ENCODE peak calls at places on chromosomes 6 and 20, in eight cellular contexts. Q is left lung, F is thoracic aorta, P is skeletal muscle cell, X is kidney epithelial cell, Z is AG04450, Y is heart right ventricle, J is HCT116. I is an unnamed sample.

GRCh38 chr20:31718952-31719643 is 3.6 kb downstream of the BCL2L1 start:
- DNase-seq in Q (no peak), F (no peak), P (no peak), X (no peak), Z (no peak), Y (no peak), J (no peak), I (no peak)

GRCh38 chr20:15992564-15992963 is 580.7 kb downstream of the KIF16B start:
- DNase-seq in Q (no peak), F (no peak), P (no peak), X (peak), Z (no peak), Y (no peak), J (no peak), I (no peak)

GRCh38 chr20:11718474-11719094 is 199.1 kb upstream of the BTBD3 start:
- DNase-seq in Q (no peak), F (no peak), P (no peak), X (no peak), Z (no peak), Y (no peak), J (no peak), I (no peak)

GRCh38 chr6:29757701-29758293 is 34.6 kb downstream of the HLA-F start:
- DNase-seq in Q (no peak), F (no peak), P (no peak), X (no peak), Z (no peak), Y (no peak), J (no peak), I (no peak)

GRCh38 chr6:35496851-35497570 is at the start of gene TEAD3:
- DNase-seq in Q (peak), F (no peak), P (no peak), X (no peak), Z (no peak), Y (peak), J (no peak), I (no peak)

GRCh38 chr6:29734046-29735018 is 11.1 kb downstream of the HLA-F start:
- DNase-seq in Q (no peak), F (no peak), P (no peak), X (no peak), Z (no peak), Y (no peak), J (no peak), I (no peak)

GRCh38 chr20:35901678-35902544 is 52.4 kb downstream of the SCAND1 start:
- DNase-seq in Q (no peak), F (no peak), P (peak), X (peak), Z (peak), Y (no peak), J (peak), I (peak)

GRCh38 chr6:87095056-87095527 is at the start of gene CGA:
- DNase-seq in Q (no peak), F (no peak), P (no peak), X (no peak), Z (no peak), Y (no peak), J (no peak), I (no peak)

GRCh38 chr6:141484726-141485125 is 648.0 kb upstream of the GJE1 start:
- DNase-seq in Q (no peak), F (no peak), P (no peak), X (no peak), Z (no peak), Y (no peak), J (no peak), I (no peak)

GRCh38 chr6:42762338-42762929 is 16.5 kb upstream of the TBCC start:
- DNase-seq in Q (no peak), F (no peak), P (no peak), X (no peak), Z (no peak), Y (no peak), J (no peak), I (no peak)

GRCh38 chr20:62918137-62918536 is 8.2 kb downstream of the DIDO1 start:
- DNase-seq in Q (no peak), F (no peak), P (no peak), X (no peak), Z (no peak), Y (no peak), J (no peak), I (no peak)

GRCh38 chr6:137903933-137904821 is 37.1 kb downstream of the TNFAIP3 start:
- DNase-seq in Q (no peak), F (no peak), P (no peak), X (peak), Z (no peak), Y (no peak), J (peak), I (no peak)

GRCh38 chr6:129276461-129276860 is 393.5 kb downstream of the LAMA2 start:
- DNase-seq in Q (no peak), F (no peak), P (no peak), X (no peak), Z (no peak), Y (no peak), J (no peak), I (no peak)

GRCh38 chr6:159693128-159693893 is at the start of gene SOD2:
- DNase-seq in Q (peak), F (peak), P (no peak), X (no peak), Z (peak), Y (peak), J (peak), I (no peak)

GRCh38 chr20:57313230-57313629 is 16.4 kb upstream of the SPO11 start:
- DNase-seq in Q (no peak), F (no peak), P (no peak), X (no peak), Z (no peak), Y (no peak), J (no peak), I (no peak)

GRCh38 chr6:36301781-36302180 is 31.9 kb downstream of the PNPLA1 start:
- DNase-seq in Q (no peak), F (no peak), P (no peak), X (no peak), Z (no peak), Y (no peak), J (no peak), I (no peak)

GRCh38 chr6:19446570-19446969 is 390.6 kb upstream of the ID4 start:
- DNase-seq in Q (no peak), F (no peak), P (no peak), X (no peak), Z (no peak), Y (no peak), J (no peak), I (no peak)

GRCh38 chr6:145080651-145081050 is 654.7 kb downstream of the EPM2A start:
- DNase-seq in Q (no peak), F (no peak), P (no peak), X (no peak), Z (no peak), Y (no peak), J (no peak), I (no peak)

GRCh38 chr6:49906511-49906910 is 40.2 kb upstream of the CRISP1 start:
- DNase-seq in Q (no peak), F (no peak), P (peak), X (no peak), Z (no peak), Y (no peak), J (no peak), I (no peak)

GRCh38 chr6:21071783-21072468 is 521.6 kb upstream of the SOX4 start:
- DNase-seq in Q (no peak), F (no peak), P (no peak), X (no peak), Z (no peak), Y (no peak), J (no peak), I (no peak)

GRCh38 chr6:56399250-56399671 is 151.9 kb upstream of the COL21A1 start:
- DNase-seq in Q (no peak), F (no peak), P (no peak), X (no peak), Z (no peak), Y (no peak), J (no peak), I (no peak)

GRCh38 chr6:96784650-96785049 is 52.6 kb downstream of the GPR63 start:
- DNase-seq in Q (no peak), F (no peak), P (no peak), X (no peak), Z (no peak), Y (no peak), J (no peak), I (no peak)

GRCh38 chr6:134003542-134003951 is 48.9 kb downstream of the SLC2A12 start:
- DNase-seq in Q (no peak), F (no peak), P (no peak), X (no peak), Z (no peak), Y (no peak), J (no peak), I (no peak)

GRCh38 chr6:40476673-40477072 is 110.5 kb downstream of the LRFN2 start:
- DNase-seq in Q (no peak), F (no peak), P (no peak), X (no peak), Z (no peak), Y (peak), J (no peak), I (no peak)

GRCh38 chr20:18694071-18694470 is 106.2 kb downstream of the DTD1 start:
- DNase-seq in Q (no peak), F (no peak), P (no peak), X (no peak), Z (no peak), Y (no peak), J (no peak), I (no peak)

GRCh38 chr6:84103029-84103428 is 69.5 kb downstream of the MRAP2 start:
- DNase-seq in Q (no peak), F (no peak), P (peak), X (no peak), Z (no peak), Y (no peak), J (no peak), I (peak)

GRCh38 chr6:130183271-130184222 is 39.2 kb downstream of the SAMD3 start:
- DNase-seq in Q (no peak), F (no peak), P (no peak), X (no peak), Z (no peak), Y (no peak), J (no peak), I (no peak)

GRCh38 chr6:82570083-82570482 is 206.5 kb downstream of the TPBG start:
- DNase-seq in Q (no peak), F (no peak), P (no peak), X (no peak), Z (no peak), Y (no peak), J (no peak), I (no peak)

GRCh38 chr6:109896333-109896732 is 81.8 kb upstream of the GPR6 start:
- DNase-seq in Q (no peak), F (no peak), P (no peak), X (no peak), Z (no peak), Y (no peak), J (no peak), I (no peak)

GRCh38 chr20:9506337-9506821 is 8.0 kb upstream of the LAMP5 start:
- DNase-seq in Q (peak), F (no peak), P (no peak), X (no peak), Z (no peak), Y (no peak), J (no peak), I (no peak)

GRCh38 chr20:50321797-50322480 is 131.3 kb downstream of the CEBPB start:
- DNase-seq in Q (no peak), F (no peak), P (no peak), X (no peak), Z (no peak), Y (no peak), J (no peak), I (no peak)

GRCh38 chr20:50323209-50323608 is 132.6 kb downstream of the CEBPB start:
- DNase-seq in Q (no peak), F (no peak), P (no peak), X (no peak), Z (no peak), Y (no peak), J (no peak), I (no peak)

GRCh38 chr20:50322703-50323131 is 132.1 kb downstream of the CEBPB start:
- DNase-seq in Q (no peak), F (no peak), P (no peak), X (no peak), Z (no peak), Y (no peak), J (no peak), I (no peak)

GRCh38 chr20:50320005-50320909 is 129.6 kb downstream of the CEBPB start:
- DNase-seq in Q (no peak), F (no peak), P (no peak), X (no peak), Z (no peak), Y (no peak), J (no peak), I (no peak)

DNA sequence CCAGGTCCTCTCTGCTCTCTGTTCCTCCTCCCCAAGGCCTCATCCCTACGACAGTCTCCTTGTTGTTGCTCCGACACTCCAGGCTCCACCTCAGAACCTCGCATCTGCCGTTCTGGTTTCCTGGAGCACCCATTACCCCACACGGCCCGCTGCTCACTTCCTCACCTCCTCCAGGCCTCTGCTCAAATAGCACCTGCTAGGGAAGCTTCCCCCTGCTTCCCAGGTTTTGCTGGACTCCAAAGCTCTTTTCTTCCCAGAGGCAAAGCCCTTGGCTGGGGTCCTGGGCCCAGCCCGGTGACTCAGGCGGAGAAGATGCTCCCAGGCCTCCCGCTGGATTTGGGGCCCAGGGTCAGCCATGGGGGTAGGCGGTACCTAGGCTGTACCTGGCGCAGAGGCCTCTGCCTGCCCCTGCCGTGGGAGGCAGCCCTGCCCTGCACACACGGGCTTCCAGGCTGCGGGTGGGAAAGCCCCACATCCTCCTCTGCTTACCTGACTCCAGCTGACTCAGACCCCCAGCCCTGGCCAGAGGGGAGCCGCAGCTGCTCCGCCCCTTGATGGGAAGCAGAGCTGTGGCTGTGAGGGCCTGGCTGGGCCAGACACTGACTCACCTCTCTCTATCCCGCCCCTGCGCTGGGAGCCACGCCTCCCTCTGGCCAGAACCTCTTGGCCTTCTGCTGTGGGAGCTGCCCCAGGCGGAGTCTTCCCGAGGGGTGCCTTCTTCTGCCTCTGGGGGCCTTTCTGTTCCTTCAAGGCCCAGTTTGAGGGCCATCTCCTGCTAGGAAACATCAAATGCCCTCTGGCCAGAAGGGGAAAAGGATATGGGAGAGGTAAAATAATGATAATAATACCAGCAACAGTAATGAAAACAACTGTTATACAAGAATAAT is 130.5 kb downstream of the CEBPB start:
- DNase-seq in Q (peak), F (peak), P (peak), X (peak), Z (peak), Y (peak), J (peak), I (peak)
- H3K4me3 ChIP-seq in Q (peak), F (peak), P (peak), X (peak), Z (peak), Y (no peak), J (peak), I (peak)

GRCh38 chr6:111566222-111566717 is 39.4 kb downstream of the TRAF3IP2 start:
- DNase-seq in Q (no peak), F (no peak), P (no peak), X (no peak), Z (no peak), Y (no peak), J (no peak), I (no peak)

GRCh38 chr6:111569951-111570350 is 35.7 kb downstream of the TRAF3IP2 start:
- DNase-seq in Q (no peak), F (no peak), P (no peak), X (no peak), Z (no peak), Y (no peak), J (no peak), I (no peak)

GRCh38 chr6:111565316-111566221 is 40.1 kb downstream of the TRAF3IP2 start:
- DNase-seq in Q (no peak), F (no peak), P (no peak), X (no peak), Z (no peak), Y (no peak), J (no peak), I (no peak)

GRCh38 chr6:111564482-111564945 is 41.2 kb downstream of the TRAF3IP2 start:
- DNase-seq in Q (no peak), F (peak), P (peak), X (no peak), Z (no peak), Y (no peak), J (no peak), I (no peak)

GRCh38 chr6:111566873-111567517 is 38.7 kb downstream of the TRAF3IP2 start:
- DNase-seq in Q (no peak), F (no peak), P (no peak), X (no peak), Z (no peak), Y (peak), J (no peak), I (no peak)
- H3K4me3 ChIP-seq in Q (no peak), F (peak), P (no peak), X (no peak), Z (no peak), Y (no peak), J (no peak), I (no peak)

GRCh38 chr6:150857906-150858365 is 7.6 kb upstream of the MTHFD1L start:
- DNase-seq in Q (no peak), F (no peak), P (no peak), X (no peak), Z (no peak), Y (no peak), J (no peak), I (no peak)
- H3K4me3 ChIP-seq in Q (no peak), F (peak), P (no peak), X (no peak), Z (peak), Y (no peak), J (peak), I (peak)

GRCh38 chr6:165915022-165915770 is 252.2 kb upstream of the PDE10A start:
- DNase-seq in Q (no peak), F (no peak), P (no peak), X (no peak), Z (no peak), Y (no peak), J (no peak), I (no peak)
- H3K4me3 ChIP-seq in Q (no peak), F (no peak), P (no peak), X (no peak), Z (no peak), Y (no peak), J (no peak), I (no peak)

DNA sequence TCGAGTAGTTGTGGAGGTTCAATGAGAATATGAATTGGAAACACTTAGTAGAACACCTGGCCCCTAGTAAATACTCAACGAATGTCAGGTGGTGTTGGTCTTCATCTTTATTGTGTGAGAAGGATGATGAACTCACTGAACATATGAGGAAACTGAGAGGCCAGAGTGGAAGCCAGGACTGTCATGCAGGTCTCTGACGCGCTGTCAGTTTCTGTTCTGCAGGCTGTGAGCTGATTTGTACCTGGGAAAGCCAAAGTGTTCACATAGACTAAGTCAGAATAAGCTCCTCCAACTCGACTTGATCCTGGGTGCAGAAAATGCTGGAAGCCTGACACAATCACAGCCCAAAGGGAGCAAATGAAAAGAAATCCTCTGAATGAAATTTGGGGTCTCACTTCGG is 222.2 kb downstream of the LY86 start:
- DNase-seq in Q (no peak), F (no peak), P (no peak), X (no peak), Z (no peak), Y (no peak), J (no peak), I (no peak)
- H3K4me3 ChIP-seq in Q (peak), F (peak), P (peak), X (no peak), Z (peak), Y (no peak), J (peak), I (peak)

GRCh38 chr6:157648561-157648960 is 174.5 kb upstream of the SNX9 start:
- DNase-seq in Q (no peak), F (no peak), P (no peak), X (no peak), Z (no peak), Y (no peak), J (peak), I (no peak)

GRCh38 chr6:157646012-157646411 is 177.0 kb upstream of the SNX9 start:
- DNase-seq in Q (no peak), F (no peak), P (no peak), X (no peak), Z (no peak), Y (no peak), J (no peak), I (no peak)

GRCh38 chr6:157645201-157645795 is 177.7 kb upstream of the SNX9 start:
- DNase-seq in Q (no peak), F (no peak), P (no peak), X (no peak), Z (no peak), Y (no peak), J (no peak), I (no peak)

GRCh38 chr6:157649311-157650260 is 173.5 kb upstream of the SNX9 start:
- DNase-seq in Q (no peak), F (no peak), P (no peak), X (no peak), Z (no peak), Y (no peak), J (no peak), I (no peak)

DNA sequence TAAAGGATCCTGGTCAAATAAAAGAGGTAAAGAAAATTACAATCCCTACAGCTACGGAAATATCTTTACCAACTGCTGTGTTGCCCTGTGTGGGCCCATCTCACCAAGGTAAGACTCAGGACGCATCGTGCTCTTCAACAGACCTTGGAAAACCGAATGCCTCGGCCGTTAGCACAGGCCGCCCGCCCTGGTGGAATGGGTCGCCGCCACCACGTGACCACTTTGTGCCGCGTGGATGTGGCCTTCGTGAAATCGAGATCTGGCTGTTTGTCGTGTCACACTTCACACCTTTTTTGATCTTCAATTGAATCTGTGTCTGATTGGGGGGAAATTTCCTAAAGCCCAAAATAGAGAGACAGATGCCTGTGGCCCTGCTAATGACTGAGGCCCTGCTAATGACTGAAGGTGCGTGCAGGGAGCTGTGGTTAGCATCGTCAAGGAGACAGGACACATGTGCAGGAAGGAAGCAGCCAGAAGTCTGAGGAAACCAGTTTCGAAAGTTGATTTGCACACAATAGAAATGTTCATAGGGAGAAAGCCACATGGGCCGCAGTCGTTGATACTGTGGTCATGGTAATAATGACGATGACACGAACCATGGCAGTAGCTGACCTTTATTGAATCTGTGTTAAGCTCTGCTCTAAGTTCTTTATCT is 175.7 kb upstream of the SNX9 start:
- DNase-seq in Q (no peak), F (no peak), P (no peak), X (no peak), Z (no peak), Y (no peak), J (no peak), I (no peak)
- H3K4me3 ChIP-seq in Q (no peak), F (no peak), P (no peak), X (no peak), Z (no peak), Y (no peak), J (no peak), I (no peak)

I was measured in AG04449.